ENCODE peak calls at places on chromosomes 3 and 15, in ten cellular contexts. L is ovary, N is esophagus squamous epithelium, C is Peyer's patch, V is uterus, G is body of pancreas, Q is stomach, K is lower lobe of right lung, B is heart left ventricle, W is OCI-LY7. J is an unnamed sample. For H3K36me3, the result is how much of the 10 kb centered on the place peaks cover.

GRCh38 chr3:32467333-32468070 is 35.1 kb downstream of the CMTM6 start:
- DNase-seq in L (peak), N (no peak), C (peak), V (peak), G (peak), Q (peak), K (peak), B (peak), W (peak), J (peak)

GRCh38 chr3:100006570-100007271 is 107.6 kb downstream of the FILIP1L start:
- DNase-seq in L (no peak), N (no peak), C (no peak), V (no peak), G (no peak), Q (no peak), K (no peak), B (no peak), W (no peak), J (no peak)

GRCh38 chr3:138180375-138181029 is 5.8 kb upstream of the DBR1 start:
- DNase-seq in L (no peak), N (no peak), C (peak), V (no peak), G (peak), Q (no peak), K (no peak), B (no peak), W (peak), J (no peak)

GRCh38 chr3:39193391-39193790 is 996 bp upstream of the XIRP1 start:
- DNase-seq in L (no peak), N (no peak), C (peak), V (no peak), G (no peak), Q (no peak), K (no peak), B (peak), W (no peak), J (no peak)

GRCh38 chr15:80888846-80889245 is 100.8 kb downstream of the MESD start:
- DNase-seq in L (no peak), N (no peak), C (no peak), V (no peak), G (no peak), Q (no peak), K (no peak), B (no peak), W (no peak), J (no peak)

GRCh38 chr3:123757281-123757940 is 126.7 kb downstream of the MYLK start:
- DNase-seq in L (no peak), N (no peak), C (peak), V (no peak), G (peak), Q (no peak), K (peak), B (peak), W (peak), J (no peak)

GRCh38 chr3:45123841-45124269 is 22.3 kb downstream of the CDCP1 start:
- DNase-seq in L (no peak), N (no peak), C (no peak), V (peak), G (no peak), Q (no peak), K (no peak), B (no peak), W (no peak), J (no peak)

GRCh38 chr3:119497824-119498187 is 541 bp upstream of the TIMMDC1 start:
- DNase-seq in L (peak), N (no peak), C (peak), V (no peak), G (peak), Q (peak), K (no peak), B (no peak), W (no peak), J (no peak)

GRCh38 chr3:50122071-50122470 is 33.1 kb upstream of the SEMA3F start:
- DNase-seq in L (no peak), N (no peak), C (no peak), V (no peak), G (no peak), Q (no peak), K (peak), B (no peak), W (no peak), J (no peak)

GRCh38 chr3:185822957-185823279 is 1.9 kb downstream of the IGF2BP2 start:
- DNase-seq in L (no peak), N (no peak), C (no peak), V (no peak), G (no peak), Q (no peak), K (no peak), B (no peak), W (no peak), J (no peak)
- H3K27ac ChIP-seq in L (no peak), N (peak), C (peak), V (peak), G (peak), Q (peak), K (peak), B (peak), W (no peak), J (peak)

DNA sequence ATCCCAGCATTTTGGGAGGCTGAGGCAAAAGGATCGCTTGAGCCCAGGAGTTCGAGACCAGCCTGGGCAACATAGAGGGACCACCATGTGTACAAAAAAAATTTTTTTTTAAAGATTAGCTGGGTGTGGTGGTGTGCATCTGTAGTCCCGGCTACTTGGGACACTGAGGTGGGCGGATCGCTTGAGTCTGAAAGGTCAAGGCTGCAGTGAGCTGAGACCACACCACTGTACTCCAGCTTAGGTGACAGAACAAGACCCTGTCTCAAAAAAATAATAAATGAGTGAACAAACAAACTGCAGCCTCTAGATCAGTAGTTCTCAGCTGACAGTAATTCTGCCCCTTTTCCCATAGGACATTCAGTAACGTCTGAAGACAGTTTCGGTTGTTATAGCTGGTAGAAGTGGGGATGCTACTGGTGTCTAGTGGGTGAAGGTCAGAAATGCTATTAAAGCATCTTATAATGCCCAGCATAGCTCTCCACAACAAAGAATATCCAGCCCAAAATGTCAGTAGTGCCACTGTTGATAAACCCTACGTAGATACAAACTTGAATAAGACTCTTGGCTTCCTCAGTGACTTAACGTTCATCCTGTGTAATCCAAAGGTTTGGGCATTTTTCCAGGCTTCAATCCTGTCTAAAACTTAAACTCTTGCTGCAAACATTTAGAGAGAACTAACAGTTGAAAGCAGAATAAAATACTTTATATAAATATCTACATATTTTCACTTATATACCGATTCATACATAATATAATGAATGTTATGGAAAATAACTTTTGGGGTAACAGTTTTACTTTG is 10.6 kb downstream of the SMC4 start:
- DNase-seq in L (no peak), N (no peak), C (no peak), V (no peak), G (no peak), Q (no peak), K (no peak), B (no peak), W (no peak), J (no peak)
- H3K36me3 ChIP-seq in L (under half), N (under half), C (under half), V (under half), G (under half), Q (under half), K (under half), B (under half), W (half or more), J (under half)

DNA sequence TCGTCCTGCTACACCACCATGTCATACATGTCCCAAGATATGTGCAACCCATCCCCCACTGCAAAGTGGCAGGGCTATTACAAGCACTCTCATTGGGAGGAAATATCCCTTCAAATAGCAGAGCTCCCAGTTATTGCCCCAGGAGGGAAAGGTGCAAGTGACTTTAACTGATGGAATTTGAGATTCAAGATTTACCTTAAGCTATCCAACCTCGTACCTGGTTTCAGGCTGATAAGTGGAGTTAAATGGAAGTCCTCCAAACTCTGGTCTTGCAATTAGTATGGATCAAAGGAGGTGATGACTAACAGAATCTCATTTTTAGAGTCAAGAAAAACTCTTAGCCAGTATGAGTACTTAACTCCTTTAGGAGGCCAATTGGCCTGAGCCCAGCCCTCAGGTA is 2.1 kb downstream of the SLCO2A1 start:
- DNase-seq in L (no peak), N (no peak), C (no peak), V (no peak), G (no peak), Q (no peak), K (no peak), B (no peak), W (no peak), J (no peak)
- H3K27ac ChIP-seq in L (no peak), N (peak), C (no peak), V (peak), G (no peak), Q (no peak), K (peak), B (no peak), W (no peak), J (no peak)

GRCh38 chr15:75152382-75153079 is 49.2 kb upstream of the C15orf39 start:
- DNase-seq in L (no peak), N (no peak), C (peak), V (no peak), G (no peak), Q (no peak), K (no peak), B (no peak), W (no peak), J (no peak)

GRCh38 chr15:75145027-75145841 is 56.4 kb upstream of the C15orf39 start:
- DNase-seq in L (no peak), N (no peak), C (peak), V (no peak), G (no peak), Q (no peak), K (no peak), B (no peak), W (no peak), J (no peak)

GRCh38 chr15:75149911-75150709 is 51.6 kb upstream of the C15orf39 start:
- DNase-seq in L (no peak), N (no peak), C (no peak), V (no peak), G (no peak), Q (no peak), K (no peak), B (no peak), W (no peak), J (no peak)

GRCh38 chr15:75151214-75152128 is 50.2 kb upstream of the C15orf39 start:
- DNase-seq in L (no peak), N (no peak), C (no peak), V (no peak), G (no peak), Q (no peak), K (no peak), B (no peak), W (no peak), J (no peak)

DNA sequence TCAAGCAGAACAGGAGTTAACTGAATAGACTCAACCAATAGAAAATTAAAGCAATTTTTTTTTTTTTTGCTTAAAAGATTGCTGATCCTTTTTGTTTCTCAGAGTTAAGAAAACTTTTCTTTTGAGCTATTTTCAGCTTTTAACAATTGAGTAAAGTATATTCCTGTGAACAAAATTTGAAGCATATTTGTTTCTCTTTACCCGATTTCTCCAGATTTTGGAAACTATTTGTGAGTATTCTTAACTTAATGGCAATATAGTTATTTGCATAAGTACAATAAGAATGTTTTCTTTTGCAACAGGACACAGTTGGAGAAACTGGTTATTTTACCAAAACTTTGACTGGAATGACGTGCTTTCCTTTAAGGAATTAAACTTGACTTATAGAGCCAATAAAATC is 53.4 kb upstream of the C15orf39 start:
- DNase-seq in L (no peak), N (no peak), C (no peak), V (no peak), G (no peak), Q (no peak), K (no peak), B (no peak), W (peak), J (no peak)
- H3K36me3 ChIP-seq in L (under half), N (under half), C (under half), V (under half), G (under half), Q (under half), K (under half), B (under half), W (under half), J (under half)

GRCh38 chr15:67172172-67172571 is 82.3 kb downstream of the AAGAB start:
- DNase-seq in L (no peak), N (no peak), C (no peak), V (no peak), G (no peak), Q (no peak), K (no peak), B (no peak), W (no peak), J (no peak)
- H3K27ac ChIP-seq in L (no peak), N (no peak), C (no peak), V (no peak), G (no peak), Q (no peak), K (no peak), B (no peak), W (no peak), J (no peak)

GRCh38 chr3:48413086-48413485 is 16.8 kb downstream of the PLXNB1 start:
- DNase-seq in L (no peak), N (no peak), C (no peak), V (no peak), G (no peak), Q (no peak), K (peak), B (no peak), W (no peak), J (no peak)

GRCh38 chr3:48414376-48415250 is 15.3 kb downstream of the PLXNB1 start:
- DNase-seq in L (no peak), N (no peak), C (no peak), V (no peak), G (no peak), Q (no peak), K (peak), B (no peak), W (no peak), J (no peak)

GRCh38 chr3:48415251-48415953 is 14.5 kb downstream of the PLXNB1 start:
- DNase-seq in L (no peak), N (no peak), C (no peak), V (no peak), G (no peak), Q (no peak), K (peak), B (no peak), W (no peak), J (peak)

GRCh38 chr3:48412375-48413001 is 17.4 kb downstream of the PLXNB1 start:
- DNase-seq in L (no peak), N (no peak), C (no peak), V (no peak), G (no peak), Q (no peak), K (peak), B (no peak), W (no peak), J (peak)

GRCh38 chr3:48413611-48414010 is 16.3 kb downstream of the PLXNB1 start:
- DNase-seq in L (no peak), N (no peak), C (no peak), V (no peak), G (no peak), Q (no peak), K (peak), B (no peak), W (no peak), J (peak)
- H3K36me3 ChIP-seq in L (under half), N (half or more), C (half or more), V (under half), G (under half), Q (half or more), K (half or more), B (half or more), W (under half), J (under half)

DNA sequence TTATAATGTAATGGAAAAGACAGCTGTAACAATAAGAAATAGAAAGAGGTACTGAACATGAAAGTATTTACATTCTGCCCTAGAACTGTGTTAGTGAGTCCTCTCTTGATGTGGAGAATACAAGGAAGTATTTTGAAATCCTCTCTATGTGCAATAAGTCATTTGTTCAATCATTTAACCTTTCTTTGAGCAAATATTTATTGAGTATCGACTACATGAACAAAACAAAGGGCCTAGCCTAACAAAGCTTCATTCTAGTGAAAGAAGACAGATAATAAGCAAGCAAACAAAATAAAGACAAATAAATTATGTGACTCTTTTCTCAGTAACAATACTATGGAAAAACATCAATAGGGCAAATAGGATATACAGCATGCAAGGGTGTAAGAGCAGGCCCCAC is 354.9 kb upstream of the ATP11B start:
- DNase-seq in L (no peak), N (no peak), C (no peak), V (no peak), G (no peak), Q (no peak), K (no peak), B (no peak), W (no peak), J (no peak)
- H3K27ac ChIP-seq in L (no peak), N (no peak), C (no peak), V (no peak), G (no peak), Q (no peak), K (no peak), B (no peak), W (no peak), J (no peak)

J was measured in right lobe of liver.